ENCODE peak calls at places on chromosomes 12 and 14, in six cellular contexts. I, H, V, T, R and Y are unnamed samples.
A peak's percentile ranks its signal among the peaks of the same experiment; 100 is the strongest.

GRCh38 chr14:72792051-72792788 is 101.7 kb downstream of the DPF3 start:
- DNase-seq in V (peak; percentile 73), T (peak; percentile 47), I (peak; percentile 25), R (no peak), H (no peak), Y (no peak)

GRCh38 chr12:98955284-98955683 is 310.2 kb downstream of the APAF1 start:
- DNase-seq in T (peak; percentile 69), H (peak; percentile 2), I (peak; percentile 7), V (peak; percentile 7), R (peak; percentile 12), Y (peak; percentile 5)

GRCh38 chr12:58359084-58359483 is 417.7 kb downstream of the ATP23 start:
- DNase-seq in V (no peak), I (no peak), T (no peak), R (no peak), H (peak; percentile 37), Y (no peak)

GRCh38 chr12:58668233-58668632 is 252.1 kb downstream of the LRIG3 start:
- DNase-seq in I (no peak), T (no peak), H (no peak), R (peak; percentile 5), V (no peak), Y (no peak)

GRCh38 chr12:31702047-31702446 is 26.8 kb downstream of the AMN1 start:
- DNase-seq in H (peak; percentile 10), T (peak; percentile 45), R (peak; percentile 7), I (peak; percentile 62), V (peak; percentile 7), Y (peak; percentile 46)

GRCh38 chr14:64788706-64789105 is 84.5 kb downstream of the PLEKHG3 start:
- DNase-seq in V (no peak), H (peak; percentile 94), I (peak; percentile 93), T (no peak), R (peak; percentile 88), Y (peak; percentile 85)

GRCh38 chr12:131018221-131018620 is 64.5 kb downstream of the ADGRD1 start:
- DNase-seq in H (no peak), T (no peak), R (no peak), V (no peak), I (no peak), Y (no peak)

GRCh38 chr14:100065942-100066574 is 836 bp downstream of the EVL start:
- DNase-seq in T (no peak), V (peak; percentile 35), I (no peak), H (no peak), R (no peak), Y (no peak)

GRCh38 chr14:104107611-104108569 is 22.4 kb downstream of the ASPG start:
- DNase-seq in V (no peak), I (no peak), T (peak; percentile 37), H (no peak), R (no peak), Y (no peak)

GRCh38 chr12:106760184-106760531 is 14.3 kb upstream of the RIC8B start:
- DNase-seq in V (peak; percentile 47), I (no peak), H (peak; percentile 15), R (no peak), T (peak; percentile 84), Y (peak; percentile 27)

GRCh38 chr14:102758087-102758486 is 19.2 kb upstream of the TRAF3 start:
- DNase-seq in I (no peak), V (no peak), R (no peak), T (no peak), H (no peak), Y (no peak)

GRCh38 chr12:93780115-93780641 is 103.0 kb downstream of the CRADD start:
- DNase-seq in T (no peak), I (peak; percentile 56), R (peak; percentile 24), H (peak; percentile 53), V (no peak), Y (peak; percentile 54)

GRCh38 chr12:110916295-110916875 is 4.0 kb downstream of the MYL2 start:
- DNase-seq in T (no peak), H (no peak), V (no peak), R (no peak), I (peak; percentile 72), Y (peak; percentile 85)

GRCh38 chr12:92075425-92075891 is 70.2 kb downstream of the BTG1 start:
- DNase-seq in I (peak; percentile 87), T (no peak), R (peak; percentile 67), V (peak; percentile 51), H (peak; percentile 72), Y (peak; percentile 65)

GRCh38 chr14:75888933-75889332 is 92.9 kb downstream of the TGFB3 start:
- DNase-seq in R (no peak), I (no peak), V (no peak), T (no peak), H (no peak), Y (no peak)

GRCh38 chr14:56133547-56133946 is 15.3 kb downstream of the PELI2 start:
- DNase-seq in I (no peak), R (no peak), V (no peak), T (peak; percentile 31), H (no peak), Y (no peak)

GRCh38 chr12:92432724-92433281 is 270.0 kb upstream of the PLEKHG7 start:
- DNase-seq in H (no peak), I (no peak), V (no peak), R (no peak), T (no peak), Y (no peak)

GRCh38 chr12:98578821-98579220 is 14.7 kb upstream of the SLC25A3 start:
- DNase-seq in R (peak; percentile 55), I (no peak), H (peak; percentile 22), T (no peak), V (no peak), Y (no peak)

GRCh38 chr14:22512106-22512814 is 76.8 kb downstream of the DAD1 start:
- DNase-seq in R (no peak), V (no peak), T (no peak), H (no peak), I (no peak), Y (no peak)

GRCh38 chr12:78229491-78230209 is 399.0 kb downstream of the NAV3 start:
- DNase-seq in H (peak; percentile 52), I (peak; percentile 76), V (peak; percentile 28), R (peak; percentile 45), T (peak; percentile 71), Y (peak; percentile 59)

GRCh38 chr14:74763803-74764531 is 851 bp downstream of the YLPM1 start:
- DNase-seq in I (peak; percentile 26), V (peak; percentile 22), R (no peak), T (peak; percentile 27), H (peak; percentile 17), Y (no peak)

DNA sequence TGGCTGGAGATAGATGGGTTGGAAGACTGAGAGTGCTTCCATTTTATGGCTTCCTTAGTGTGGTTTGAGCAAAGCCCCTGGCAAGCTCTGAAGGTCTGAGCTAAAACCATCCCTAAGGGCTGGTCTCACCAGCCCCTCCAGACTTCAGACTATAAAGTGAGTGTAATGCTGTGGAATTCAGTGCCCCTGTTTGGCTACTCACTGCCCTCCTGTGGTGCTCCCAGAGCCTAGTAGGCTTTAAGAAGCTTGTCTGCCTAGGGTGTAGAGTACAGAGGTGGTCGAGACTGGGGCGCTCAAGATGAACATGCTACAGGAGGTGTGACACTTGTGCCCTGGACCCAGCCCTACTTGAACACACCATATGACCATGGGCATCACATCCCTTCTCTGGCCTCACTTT is 246.7 kb upstream of the FKBP4 start:
- DNase-seq in R (no peak), T (no peak), V (peak; percentile 18), I (no peak), H (peak; percentile 4), Y (no peak)
- TF ChIP-seq CTCF in R (no peak), T (no peak), V (no peak), I (no peak), H (peak; percentile 23), Y (no peak)

DNA sequence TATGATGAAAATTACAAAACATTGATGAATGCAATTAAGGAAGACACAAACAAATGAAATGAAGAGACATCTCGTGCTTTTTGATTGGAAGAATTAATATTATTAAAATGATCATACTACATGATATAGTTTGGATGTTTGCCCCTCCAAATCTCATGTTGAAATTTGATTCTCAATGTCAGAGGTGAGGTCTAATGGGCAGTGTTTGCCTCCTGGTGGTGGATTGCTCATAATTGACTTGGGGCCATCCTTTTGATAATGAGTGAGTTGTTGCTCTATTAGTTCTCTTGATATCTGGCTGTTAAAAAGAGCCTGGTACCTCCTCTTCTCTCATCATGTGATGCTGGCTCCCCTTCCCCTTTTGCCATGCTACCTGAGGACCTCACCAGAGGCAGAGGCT is 56.7 kb downstream of the CD163L1 start:
- DNase-seq in R (no peak), I (no peak), V (no peak), H (no peak), T (no peak), Y (no peak)
- TF ChIP-seq CTCF in R (no peak), I (no peak), V (no peak), H (no peak), T (peak; percentile 24), Y (no peak)

GRCh38 chr12:29428630-29429029 is 47.7 kb upstream of the ERGIC2 start:
- DNase-seq in I (peak; percentile 97), T (no peak), R (peak; percentile 75), V (no peak), H (peak; percentile 84), Y (peak; percentile 95)
- TF ChIP-seq CTCF in I (no peak), T (no peak), R (no peak), V (no peak), H (no peak), Y (no peak)

DNA sequence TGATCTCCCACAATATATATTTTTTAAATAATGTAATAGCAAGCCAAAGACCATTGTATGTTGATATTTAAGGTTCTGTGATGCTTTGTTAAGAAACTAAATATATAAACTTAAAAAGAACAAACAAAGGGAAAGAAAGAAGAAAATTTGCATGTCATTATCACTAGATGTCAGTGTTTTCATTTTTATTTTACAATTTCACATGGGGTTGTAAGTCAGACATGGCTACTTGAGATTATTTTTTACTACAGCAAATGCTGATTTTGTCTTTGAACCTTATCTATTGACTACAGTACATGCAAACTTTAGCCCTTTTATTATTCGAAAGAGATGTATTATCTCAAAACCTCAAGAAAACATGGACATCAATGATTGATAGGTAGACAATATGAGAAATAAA is 36.1 kb downstream of the SLCO1C1 start:
- DNase-seq in I (no peak), H (no peak), R (no peak), V (no peak), T (no peak), Y (peak; percentile 13)
- TF ChIP-seq CTCF in I (no peak), H (no peak), R (no peak), V (no peak), T (no peak), Y (no peak)

DNA sequence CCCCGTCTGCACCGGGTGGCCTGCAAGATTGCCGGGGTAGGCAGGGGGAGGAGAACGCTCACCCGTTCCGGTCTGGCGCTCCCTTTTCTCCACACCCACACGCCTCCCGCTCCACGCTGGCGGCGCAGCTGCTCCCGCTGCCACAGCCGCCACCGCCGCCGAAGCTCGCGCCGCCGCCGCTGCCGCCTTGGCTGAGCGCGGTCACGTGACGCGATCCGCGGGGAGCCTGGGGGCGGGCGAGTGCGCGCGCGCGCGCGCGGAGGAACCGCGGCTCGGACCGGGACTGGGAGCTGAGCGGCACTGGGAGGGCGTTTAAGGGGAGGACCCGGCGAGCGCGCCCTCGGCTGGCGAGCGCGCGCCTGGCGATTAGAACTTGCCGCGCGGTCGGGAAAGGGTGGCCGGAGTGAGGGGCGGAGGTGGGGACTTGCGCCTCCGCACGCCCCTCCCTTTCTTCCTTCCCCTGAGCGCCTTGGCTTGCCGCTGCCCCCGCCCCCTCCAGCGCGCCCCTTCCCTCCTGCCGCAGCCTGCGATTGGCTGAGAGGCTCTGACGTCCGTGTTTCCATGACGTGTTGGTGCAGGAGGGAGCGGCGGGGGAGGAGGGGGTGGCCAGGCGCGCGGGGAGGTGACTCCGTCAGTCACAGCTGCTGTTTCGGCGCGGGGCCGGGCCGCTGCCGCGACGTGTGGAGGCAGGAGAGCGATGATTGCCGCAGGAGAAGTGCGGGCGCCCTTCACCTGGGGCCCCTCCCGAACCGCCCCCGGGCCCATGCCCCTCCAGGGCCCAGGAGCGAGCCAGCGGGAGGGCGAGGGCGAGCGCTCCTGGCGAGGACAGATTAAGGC is 737 bp upstream of the ATP2B1 start:
- DNase-seq in I (peak; percentile 99), T (peak; percentile 99), H (peak; percentile 99), R (peak; percentile 100), V (peak; percentile 99), Y (peak; percentile 99)
- TF ChIP-seq CTCF in I (no peak), T (no peak), H (peak; percentile 15), R (no peak), V (no peak), Y (no peak)

GRCh38 chr14:91885113-91885712 is 17.9 kb upstream of the TC2N start:
- DNase-seq in H (no peak), T (no peak), I (no peak), V (no peak), R (no peak), Y (no peak)
- TF ChIP-seq CTCF in H (no peak), T (no peak), I (no peak), V (no peak), R (no peak), Y (no peak)